ENCODE peak calls at places on chromosomes 3 and 15, in ten cellular contexts. One of them, this sample, is unnamed.

GRCh38 chr3:133937756-133938601 is 42.3 kb upstream of the RAB6B start:
- DNase-seq in thoracic aorta: no peak
- DNase-seq in NB4: no peak
- DNase-seq in cardiac muscle cell: no peak
- DNase-seq in lower leg skin: peak
- DNase-seq in WERI-Rb-1: no peak
- DNase-seq in B cell: peak
- DNase-seq in nephron progenitor cell: no peak
- DNase-seq in Calu3: peak
- DNase-seq in fibroblast of the aortic adventitia: peak
- DNase-seq in this sample: no peak

GRCh38 chr15:63836579-63836978 is 2.8 kb upstream of the HERC1 start:
- DNase-seq in cardiac muscle cell: no peak
- DNase-seq in thoracic aorta: no peak
- DNase-seq in NB4: no peak
- DNase-seq in WERI-Rb-1: no peak
- DNase-seq in nephron progenitor cell: no peak
- DNase-seq in Calu3: no peak
- DNase-seq in B cell: no peak
- DNase-seq in fibroblast of the aortic adventitia: peak
- DNase-seq in lower leg skin: no peak
- DNase-seq in this sample: no peak

GRCh38 chr3:170499562-170500156 is 81.0 kb downstream of the CLDN11 start:
- DNase-seq in Calu3: peak
- DNase-seq in thoracic aorta: no peak
- DNase-seq in nephron progenitor cell: no peak
- DNase-seq in B cell: no peak
- DNase-seq in fibroblast of the aortic adventitia: peak
- DNase-seq in cardiac muscle cell: peak
- DNase-seq in WERI-Rb-1: peak
- DNase-seq in lower leg skin: no peak
- DNase-seq in NB4: peak
- DNase-seq in this sample: no peak

GRCh38 chr15:101182215-101182614 is 69.6 kb downstream of the CHSY1 start:
- DNase-seq in Calu3: no peak
- DNase-seq in thoracic aorta: no peak
- DNase-seq in NB4: no peak
- DNase-seq in B cell: no peak
- DNase-seq in lower leg skin: no peak
- DNase-seq in nephron progenitor cell: no peak
- DNase-seq in cardiac muscle cell: no peak
- DNase-seq in fibroblast of the aortic adventitia: no peak
- DNase-seq in WERI-Rb-1: no peak
- DNase-seq in this sample: no peak

GRCh38 chr15:92608866-92609700 is 46.5 kb downstream of the FAM174B start:
- DNase-seq in thoracic aorta: no peak
- DNase-seq in B cell: no peak
- DNase-seq in NB4: no peak
- DNase-seq in fibroblast of the aortic adventitia: no peak
- DNase-seq in WERI-Rb-1: no peak
- DNase-seq in nephron progenitor cell: no peak
- DNase-seq in lower leg skin: no peak
- DNase-seq in Calu3: no peak
- DNase-seq in cardiac muscle cell: no peak
- DNase-seq in this sample: no peak

GRCh38 chr3:41598804-41599481 is 363.0 kb downstream of the ULK4 start:
- DNase-seq in B cell: no peak
- DNase-seq in WERI-Rb-1: peak
- DNase-seq in thoracic aorta: no peak
- DNase-seq in NB4: no peak
- DNase-seq in nephron progenitor cell: no peak
- DNase-seq in cardiac muscle cell: no peak
- DNase-seq in fibroblast of the aortic adventitia: peak
- DNase-seq in Calu3: no peak
- DNase-seq in lower leg skin: no peak
- DNase-seq in this sample: no peak

GRCh38 chr3:160343132-160343531 is 55.9 kb downstream of the IFT80 start:
- DNase-seq in fibroblast of the aortic adventitia: peak
- DNase-seq in lower leg skin: no peak
- DNase-seq in B cell: no peak
- DNase-seq in nephron progenitor cell: no peak
- DNase-seq in cardiac muscle cell: peak
- DNase-seq in thoracic aorta: no peak
- DNase-seq in Calu3: no peak
- DNase-seq in WERI-Rb-1: no peak
- DNase-seq in NB4: peak
- DNase-seq in this sample: no peak

GRCh38 chr3:50237133-50237651 is 1.2 kb downstream of the GNAI2 start:
- DNase-seq in thoracic aorta: no peak
- DNase-seq in fibroblast of the aortic adventitia: peak
- DNase-seq in WERI-Rb-1: peak
- DNase-seq in lower leg skin: no peak
- DNase-seq in Calu3: no peak
- DNase-seq in cardiac muscle cell: peak
- DNase-seq in NB4: peak
- DNase-seq in B cell: peak
- DNase-seq in nephron progenitor cell: peak
- DNase-seq in this sample: no peak

GRCh38 chr3:147945968-147946519 is 536.9 kb downstream of the ZIC1 start:
- DNase-seq in nephron progenitor cell: peak
- DNase-seq in NB4: peak
- DNase-seq in lower leg skin: no peak
- DNase-seq in fibroblast of the aortic adventitia: peak
- DNase-seq in WERI-Rb-1: no peak
- DNase-seq in Calu3: peak
- DNase-seq in B cell: no peak
- DNase-seq in cardiac muscle cell: peak
- DNase-seq in thoracic aorta: no peak
- DNase-seq in this sample: peak

GRCh38 chr15:40161693-40162401 is 978 bp downstream of the BUB1B start:
- DNase-seq in NB4: peak
- DNase-seq in WERI-Rb-1: no peak
- DNase-seq in fibroblast of the aortic adventitia: no peak
- DNase-seq in B cell: no peak
- DNase-seq in nephron progenitor cell: no peak
- DNase-seq in Calu3: no peak
- DNase-seq in thoracic aorta: no peak
- DNase-seq in cardiac muscle cell: no peak
- DNase-seq in lower leg skin: no peak
- DNase-seq in this sample: no peak

GRCh38 chr15:45458746-45459403 is 63.7 kb downstream of the SLC30A4 start:
- DNase-seq in B cell: peak
- DNase-seq in Calu3: peak
- DNase-seq in fibroblast of the aortic adventitia: peak
- DNase-seq in WERI-Rb-1: peak
- DNase-seq in lower leg skin: peak
- DNase-seq in thoracic aorta: no peak
- DNase-seq in NB4: peak
- DNase-seq in cardiac muscle cell: peak
- DNase-seq in nephron progenitor cell: peak
- DNase-seq in this sample: peak

GRCh38 chr15:73927476-73928240 is 1.4 kb downstream of the LOXL1 start:
- DNase-seq in WERI-Rb-1: peak
- DNase-seq in fibroblast of the aortic adventitia: peak
- DNase-seq in cardiac muscle cell: peak
- DNase-seq in Calu3: peak
- DNase-seq in NB4: peak
- DNase-seq in nephron progenitor cell: peak
- DNase-seq in B cell: peak
- DNase-seq in thoracic aorta: no peak
- DNase-seq in lower leg skin: no peak
- DNase-seq in this sample: no peak

GRCh38 chr3:177124882-177125281 is 72.4 kb downstream of the TBL1XR1 start:
- DNase-seq in WERI-Rb-1: no peak
- DNase-seq in fibroblast of the aortic adventitia: peak
- DNase-seq in NB4: no peak
- DNase-seq in lower leg skin: no peak
- DNase-seq in thoracic aorta: no peak
- DNase-seq in Calu3: no peak
- DNase-seq in cardiac muscle cell: no peak
- DNase-seq in B cell: no peak
- DNase-seq in nephron progenitor cell: no peak
- DNase-seq in this sample: no peak

GRCh38 chr3:47513125-47513929 is at the start of gene ELP6:
- DNase-seq in thoracic aorta: peak
- DNase-seq in cardiac muscle cell: peak
- DNase-seq in Calu3: peak
- DNase-seq in fibroblast of the aortic adventitia: peak
- DNase-seq in B cell: peak
- DNase-seq in WERI-Rb-1: peak
- DNase-seq in lower leg skin: peak
- DNase-seq in nephron progenitor cell: peak
- DNase-seq in NB4: peak
- DNase-seq in this sample: peak
- TF ChIP-seq CTCF in thoracic aorta: peak
- TF ChIP-seq CTCF in cardiac muscle cell: peak
- TF ChIP-seq CTCF in Calu3: peak
- TF ChIP-seq CTCF in fibroblast of the aortic adventitia: peak
- TF ChIP-seq CTCF in B cell: peak
- TF ChIP-seq CTCF in WERI-Rb-1: peak
- TF ChIP-seq CTCF in lower leg skin: no peak
- TF ChIP-seq CTCF in nephron progenitor cell: peak
- TF ChIP-seq CTCF in NB4: peak
- TF ChIP-seq CTCF in this sample: no peak

GRCh38 chr3:143428351-143428750 is 308.8 kb downstream of the CHST2 start:
- DNase-seq in fibroblast of the aortic adventitia: no peak
- DNase-seq in NB4: no peak
- DNase-seq in nephron progenitor cell: no peak
- DNase-seq in lower leg skin: no peak
- DNase-seq in WERI-Rb-1: no peak
- DNase-seq in cardiac muscle cell: no peak
- DNase-seq in B cell: no peak
- DNase-seq in thoracic aorta: no peak
- DNase-seq in Calu3: no peak
- DNase-seq in this sample: no peak
- TF ChIP-seq CTCF in fibroblast of the aortic adventitia: no peak
- TF ChIP-seq CTCF in NB4: no peak
- TF ChIP-seq CTCF in nephron progenitor cell: no peak
- TF ChIP-seq CTCF in lower leg skin: no peak
- TF ChIP-seq CTCF in WERI-Rb-1: no peak
- TF ChIP-seq CTCF in cardiac muscle cell: no peak
- TF ChIP-seq CTCF in B cell: no peak
- TF ChIP-seq CTCF in thoracic aorta: no peak
- TF ChIP-seq CTCF in Calu3: no peak
- TF ChIP-seq CTCF in this sample: no peak

GRCh38 chr3:21752749-21753347 is 1.8 kb upstream of the ZNF385D start:
- DNase-seq in cardiac muscle cell: peak
- DNase-seq in B cell: no peak
- DNase-seq in nephron progenitor cell: no peak
- DNase-seq in fibroblast of the aortic adventitia: peak
- DNase-seq in NB4: peak
- DNase-seq in thoracic aorta: no peak
- DNase-seq in Calu3: peak
- DNase-seq in WERI-Rb-1: peak
- DNase-seq in lower leg skin: peak
- DNase-seq in this sample: no peak
- TF ChIP-seq CTCF in cardiac muscle cell: peak
- TF ChIP-seq CTCF in B cell: no peak
- TF ChIP-seq CTCF in nephron progenitor cell: peak
- TF ChIP-seq CTCF in fibroblast of the aortic adventitia: peak
- TF ChIP-seq CTCF in NB4: peak
- TF ChIP-seq CTCF in thoracic aorta: peak
- TF ChIP-seq CTCF in Calu3: no peak
- TF ChIP-seq CTCF in WERI-Rb-1: peak
- TF ChIP-seq CTCF in lower leg skin: no peak
- TF ChIP-seq CTCF in this sample: no peak

GRCh38 chr15:82624008-82624407 is 23.2 kb downstream of the CPEB1 start:
- DNase-seq in lower leg skin: no peak
- DNase-seq in cardiac muscle cell: no peak
- DNase-seq in nephron progenitor cell: no peak
- DNase-seq in NB4: no peak
- DNase-seq in WERI-Rb-1: no peak
- DNase-seq in Calu3: no peak
- DNase-seq in thoracic aorta: no peak
- DNase-seq in fibroblast of the aortic adventitia: no peak
- DNase-seq in B cell: no peak
- DNase-seq in this sample: no peak

GRCh38 chr15:82625136-82625535 is 22.0 kb downstream of the CPEB1 start:
- DNase-seq in lower leg skin: no peak
- DNase-seq in B cell: no peak
- DNase-seq in NB4: no peak
- DNase-seq in cardiac muscle cell: no peak
- DNase-seq in thoracic aorta: no peak
- DNase-seq in fibroblast of the aortic adventitia: no peak
- DNase-seq in Calu3: no peak
- DNase-seq in nephron progenitor cell: no peak
- DNase-seq in WERI-Rb-1: no peak
- DNase-seq in this sample: no peak

GRCh38 chr15:82624438-82624837 is 22.7 kb downstream of the CPEB1 start:
- DNase-seq in lower leg skin: no peak
- DNase-seq in nephron progenitor cell: no peak
- DNase-seq in Calu3: no peak
- DNase-seq in cardiac muscle cell: no peak
- DNase-seq in thoracic aorta: no peak
- DNase-seq in WERI-Rb-1: no peak
- DNase-seq in fibroblast of the aortic adventitia: no peak
- DNase-seq in B cell: no peak
- DNase-seq in NB4: no peak
- DNase-seq in this sample: no peak

GRCh38 chr15:82621970-82622369 is 25.2 kb downstream of the CPEB1 start:
- DNase-seq in thoracic aorta: no peak
- DNase-seq in B cell: no peak
- DNase-seq in NB4: no peak
- DNase-seq in lower leg skin: no peak
- DNase-seq in WERI-Rb-1: peak
- DNase-seq in nephron progenitor cell: no peak
- DNase-seq in cardiac muscle cell: no peak
- DNase-seq in fibroblast of the aortic adventitia: no peak
- DNase-seq in Calu3: no peak
- DNase-seq in this sample: no peak
- TF ChIP-seq CTCF in thoracic aorta: no peak
- TF ChIP-seq CTCF in B cell: no peak
- TF ChIP-seq CTCF in NB4: peak
- TF ChIP-seq CTCF in lower leg skin: no peak
- TF ChIP-seq CTCF in WERI-Rb-1: peak
- TF ChIP-seq CTCF in nephron progenitor cell: no peak
- TF ChIP-seq CTCF in cardiac muscle cell: no peak
- TF ChIP-seq CTCF in fibroblast of the aortic adventitia: peak
- TF ChIP-seq CTCF in Calu3: no peak
- TF ChIP-seq CTCF in this sample: no peak

GRCh38 chr3:48273594-48274211 is 32.8 kb downstream of the ZNF589 start:
- DNase-seq in B cell: peak
- DNase-seq in fibroblast of the aortic adventitia: peak
- DNase-seq in thoracic aorta: no peak
- DNase-seq in nephron progenitor cell: peak
- DNase-seq in NB4: peak
- DNase-seq in cardiac muscle cell: peak
- DNase-seq in Calu3: peak
- DNase-seq in WERI-Rb-1: peak
- DNase-seq in lower leg skin: peak
- DNase-seq in this sample: no peak
- TF ChIP-seq CTCF in B cell: peak
- TF ChIP-seq CTCF in fibroblast of the aortic adventitia: peak
- TF ChIP-seq CTCF in thoracic aorta: peak
- TF ChIP-seq CTCF in nephron progenitor cell: peak
- TF ChIP-seq CTCF in NB4: peak
- TF ChIP-seq CTCF in cardiac muscle cell: peak
- TF ChIP-seq CTCF in Calu3: peak
- TF ChIP-seq CTCF in WERI-Rb-1: peak
- TF ChIP-seq CTCF in lower leg skin: peak
- TF ChIP-seq CTCF in this sample: no peak

GRCh38 chr3:104635872-104636580 is 730.7 kb upstream of the ALCAM start:
- DNase-seq in thoracic aorta: no peak
- DNase-seq in fibroblast of the aortic adventitia: no peak
- DNase-seq in Calu3: no peak
- DNase-seq in NB4: no peak
- DNase-seq in nephron progenitor cell: no peak
- DNase-seq in WERI-Rb-1: peak
- DNase-seq in B cell: no peak
- DNase-seq in cardiac muscle cell: no peak
- DNase-seq in lower leg skin: no peak
- DNase-seq in this sample: no peak
- TF ChIP-seq CTCF in thoracic aorta: no peak
- TF ChIP-seq CTCF in fibroblast of the aortic adventitia: no peak
- TF ChIP-seq CTCF in Calu3: no peak
- TF ChIP-seq CTCF in NB4: no peak
- TF ChIP-seq CTCF in nephron progenitor cell: no peak
- TF ChIP-seq CTCF in WERI-Rb-1: no peak
- TF ChIP-seq CTCF in B cell: no peak
- TF ChIP-seq CTCF in cardiac muscle cell: peak
- TF ChIP-seq CTCF in lower leg skin: no peak
- TF ChIP-seq CTCF in this sample: no peak

This sample was measured in omental fat pad.